ENCODE peak calls at places on chromosomes 7 and 10, in seven cellular contexts. J is Peyer's patch, O is lower leg skin, K is GM12892, R is tibial nerve, T is HepG2, X is NB4. Y is an unnamed sample.

GRCh38 chr7:123782071-123782798 is 33.4 kb upstream of the WASL start:
- DNase-seq in J (no peak), O (no peak), K (no peak), R (no peak), T (no peak), X (no peak), Y (no peak)

GRCh38 chr7:105218939-105219770 is 169.6 kb downstream of the SRPK2 start:
- DNase-seq in J (no peak), O (no peak), K (no peak), R (no peak), T (no peak), X (no peak), Y (no peak)

GRCh38 chr10:72245949-72246525 is 27.7 kb upstream of the DDIT4 start:
- DNase-seq in J (no peak), O (no peak), K (no peak), R (no peak), T (no peak), X (no peak), Y (no peak)

GRCh38 chr7:152884321-152884720 is 124.8 kb downstream of the ACTR3B start:
- DNase-seq in J (no peak), O (peak), K (no peak), R (no peak), T (no peak), X (no peak), Y (no peak)

GRCh38 chr10:90363799-90364483 is 493.9 kb downstream of the HTR7 start:
- DNase-seq in J (no peak), O (no peak), K (no peak), R (no peak), T (no peak), X (no peak), Y (no peak)

GRCh38 chr7:3042301-3042700 is 1.4 kb downstream of the CARD11 start:
- DNase-seq in J (no peak), O (peak), K (no peak), R (no peak), T (no peak), X (no peak), Y (no peak)

GRCh38 chr10:69428138-69428537 is 11.4 kb upstream of the TACR2 start:
- DNase-seq in J (no peak), O (peak), K (no peak), R (no peak), T (no peak), X (no peak), Y (no peak)

GRCh38 chr10:98748298-98748697 is 301.6 kb upstream of the HPS1 start:
- DNase-seq in J (no peak), O (no peak), K (no peak), R (no peak), T (peak), X (peak), Y (no peak)

GRCh38 chr10:88810196-88810961 is 7.8 kb downstream of the LIPM start:
- DNase-seq in J (no peak), O (no peak), K (no peak), R (peak), T (peak), X (peak), Y (no peak)

GRCh38 chr7:131111081-131111576 is 216.5 kb upstream of the MKLN1 start:
- DNase-seq in J (no peak), O (no peak), K (no peak), R (peak), T (no peak), X (peak), Y (no peak)

GRCh38 chr10:86727992-86728559 is 28.3 kb upstream of the BMPR1A start:
- DNase-seq in J (no peak), O (no peak), K (no peak), R (no peak), T (peak), X (no peak), Y (no peak)

GRCh38 chr7:101589052-101589451 is 40.0 kb downstream of the MYL10 start:
- DNase-seq in J (no peak), O (peak), K (no peak), R (no peak), T (no peak), X (no peak), Y (no peak)

GRCh38 chr7:1928555-1929348 is 258.7 kb downstream of the ELFN1 start:
- DNase-seq in J (peak), O (no peak), K (no peak), R (no peak), T (no peak), X (no peak), Y (no peak)

GRCh38 chr7:5296015-5296621 is 13.4 kb downstream of the SLC29A4 start:
- DNase-seq in J (no peak), O (no peak), K (no peak), R (no peak), T (no peak), X (no peak), Y (no peak)

GRCh38 chr10:51291961-51292360 is 217.7 kb downstream of the PRKG1 start:
- DNase-seq in J (no peak), O (no peak), K (no peak), R (no peak), T (no peak), X (no peak), Y (no peak)

GRCh38 chr7:2107386-2108085 is 125.2 kb downstream of the MAD1L1 start:
- DNase-seq in J (no peak), O (no peak), K (no peak), R (no peak), T (no peak), X (no peak), Y (no peak)

GRCh38 chr7:105389090-105389650 is 449 bp upstream of the SRPK2 start:
- DNase-seq in J (peak), O (peak), K (no peak), R (no peak), T (peak), X (peak), Y (no peak)

GRCh38 chr10:31353574-31353973 is 34.6 kb downstream of the ZEB1 start:
- DNase-seq in J (no peak), O (no peak), K (no peak), R (no peak), T (peak), X (peak), Y (no peak)

GRCh38 chr10:48213047-48213446 is 61.4 kb downstream of the FRMPD2 start:
- DNase-seq in J (no peak), O (peak), K (no peak), R (no peak), T (no peak), X (no peak), Y (no peak)

GRCh38 chr7:2013381-2014311 is 219.1 kb downstream of the MAD1L1 start:
- DNase-seq in J (peak), O (peak), K (no peak), R (no peak), T (no peak), X (no peak), Y (no peak)

GRCh38 chr7:131653418-131654248 is 97.2 kb upstream of the PODXL start:
- DNase-seq in J (peak), O (no peak), K (no peak), R (no peak), T (no peak), X (no peak), Y (no peak)

GRCh38 chr7:145692237-145692950 is 424.2 kb upstream of the CNTNAP2 start:
- DNase-seq in J (no peak), O (no peak), K (no peak), R (no peak), T (no peak), X (no peak), Y (no peak)

GRCh38 chr10:116705498-116705897 is 36.9 kb downstream of the HSPA12A start:
- DNase-seq in J (no peak), O (no peak), K (no peak), R (no peak), T (no peak), X (no peak), Y (no peak)

GRCh38 chr7:2794836-2795636 is 49.1 kb downstream of the GNA12 start:
- DNase-seq in J (no peak), O (peak), K (no peak), R (no peak), T (no peak), X (no peak), Y (no peak)

GRCh38 chr10:87771871-87772500 is 46.0 kb downstream of the ATAD1 start:
- DNase-seq in J (no peak), O (no peak), K (no peak), R (no peak), T (peak), X (peak), Y (no peak)

GRCh38 chr7:45863715-45864114 is 9.2 kb downstream of the CCDC201 start:
- DNase-seq in J (no peak), O (no peak), K (no peak), R (no peak), T (peak), X (peak), Y (no peak)

GRCh38 chr10:132604686-132605085 is 67.1 kb downstream of the INPP5A start:
- DNase-seq in J (no peak), O (peak), K (no peak), R (no peak), T (no peak), X (no peak), Y (no peak)

GRCh38 chr7:8109196-8110022 is 140.8 kb downstream of the GLCCI1 start:
- DNase-seq in J (no peak), O (no peak), K (no peak), R (no peak), T (no peak), X (no peak), Y (no peak)

GRCh38 chr10:95333997-95334792 is 43.4 kb upstream of the PDLIM1 start:
- DNase-seq in J (no peak), O (peak), K (no peak), R (peak), T (no peak), X (no peak), Y (no peak)

GRCh38 chr7:151104411-151105235 is 18.3 kb downstream of the AGAP3 start:
- DNase-seq in J (no peak), O (no peak), K (no peak), R (peak), T (no peak), X (no peak), Y (no peak)

GRCh38 chr10:75617485-75618155 is 186.2 kb downstream of the LRMDA start:
- DNase-seq in J (no peak), O (no peak), K (no peak), R (peak), T (no peak), X (peak), Y (no peak)

GRCh38 chr7:4937411-4937810 is 21.6 kb downstream of the MMD2 start:
- DNase-seq in J (no peak), O (no peak), K (no peak), R (no peak), T (no peak), X (no peak), Y (no peak)

GRCh38 chr10:91614254-91614624 is 18.6 kb downstream of the PPP1R3C start:
- DNase-seq in J (no peak), O (peak), K (no peak), R (no peak), T (no peak), X (no peak), Y (no peak)

GRCh38 chr7:68258569-68258968 is 1261.9 kb downstream of the TYW1 start:
- DNase-seq in J (no peak), O (no peak), K (no peak), R (no peak), T (no peak), X (no peak), Y (no peak)
- TF ChIP-seq POLR2A in J (no peak), O (no peak), K (no peak), R (no peak), T (no peak), X (no peak), Y (no peak)

GRCh38 chr7:74579800-74580685 is 77.5 kb upstream of the GTF2I start:
- DNase-seq in J (peak), O (no peak), K (no peak), R (no peak), T (peak), X (no peak), Y (peak)
- TF ChIP-seq POLR2A in J (no peak), O (no peak), K (no peak), R (no peak), T (peak), X (no peak), Y (no peak)

GRCh38 chr7:112939589-112940313 is 146.9 kb downstream of the GPR85 start:
- DNase-seq in J (peak), O (peak), K (peak), R (peak), T (peak), X (peak), Y (peak)
- TF ChIP-seq POLR2A in J (no peak), O (no peak), K (no peak), R (peak), T (peak), X (peak), Y (peak)

GRCh38 chr10:46558141-46558410 is 1.6 kb upstream of the GPRIN2 start:
- DNase-seq in J (peak), O (no peak), K (no peak), R (no peak), T (no peak), X (no peak), Y (no peak)

GRCh38 chr10:46555366-46555712 is 1.1 kb downstream of the GPRIN2 start:
- DNase-seq in J (no peak), O (peak), K (no peak), R (no peak), T (no peak), X (no peak), Y (no peak)

GRCh38 chr10:46555713-46556514 is 544 bp downstream of the GPRIN2 start:
- DNase-seq in J (peak), O (peak), K (no peak), R (peak), T (no peak), X (peak), Y (peak)

GRCh38 chr10:46557319-46558140 is 1.1 kb upstream of the GPRIN2 start:
- DNase-seq in J (peak), O (peak), K (no peak), R (peak), T (no peak), X (no peak), Y (peak)

GRCh38 chr10:46556515-46557318 is at the start of gene GPRIN2:
- DNase-seq in J (peak), O (peak), K (no peak), R (peak), T (no peak), X (no peak), Y (peak)
- TF ChIP-seq POLR2A in J (peak), O (no peak), K (no peak), R (no peak), T (no peak), X (no peak), Y (no peak)

GRCh38 chr10:103671126-103671525 is 177.6 kb downstream of the NEURL1 start:
- DNase-seq in J (no peak), O (no peak), K (no peak), R (no peak), T (no peak), X (no peak), Y (no peak)

GRCh38 chr10:103669944-103670343 is 176.4 kb downstream of the NEURL1 start:
- DNase-seq in J (no peak), O (no peak), K (no peak), R (no peak), T (no peak), X (no peak), Y (no peak)

GRCh38 chr10:103671561-103671960 is 178.1 kb downstream of the NEURL1 start:
- DNase-seq in J (no peak), O (no peak), K (no peak), R (no peak), T (no peak), X (no peak), Y (no peak)

GRCh38 chr10:103673616-103674015 is 180.1 kb downstream of the NEURL1 start:
- DNase-seq in J (no peak), O (no peak), K (no peak), R (peak), T (no peak), X (no peak), Y (no peak)

GRCh38 chr10:103672345-103672744 is 178.8 kb downstream of the NEURL1 start:
- DNase-seq in J (no peak), O (no peak), K (no peak), R (no peak), T (no peak), X (no peak), Y (no peak)
- TF ChIP-seq POLR2A in J (no peak), O (no peak), K (no peak), R (no peak), T (no peak), X (no peak), Y (no peak)